ENCODE peak calls at places on chromosomes 11 and 22, in six cellular contexts. Q is A549, K is renal cortical epithelial cell, W is cardiac muscle cell, L is nephron progenitor cell, N is HT-29. Y is an unnamed sample.

GRCh38 chr11:117646419-117646818 is 150.6 kb downstream of the DSCAML1 start:
- DNase-seq in Q (no peak), K (no peak), W (no peak), L (no peak), N (no peak), Y (no peak)

GRCh38 chr22:30870451-30871345 is 97.9 kb downstream of the MORC2 start:
- DNase-seq in Q (no peak), K (no peak), W (no peak), L (no peak), N (no peak), Y (no peak)

GRCh38 chr11:86740628-86741488 is 59.5 kb upstream of the PRSS23 start:
- DNase-seq in Q (peak), K (peak), W (peak), L (no peak), N (peak), Y (peak)

GRCh38 chr22:50270302-50271010 is at the start of gene MAPK11:
- DNase-seq in Q (peak), K (peak), W (peak), L (peak), N (no peak), Y (peak)

GRCh38 chr11:30617762-30618161 is 31.6 kb upstream of the MPPED2 start:
- DNase-seq in Q (no peak), K (no peak), W (no peak), L (no peak), N (peak), Y (no peak)

GRCh38 chr11:84691830-84692229 is 935.3 kb downstream of the DLG2 start:
- DNase-seq in Q (no peak), K (peak), W (peak), L (no peak), N (no peak), Y (no peak)

GRCh38 chr22:27459955-27460354 is 341.6 kb downstream of the MN1 start:
- DNase-seq in Q (no peak), K (no peak), W (no peak), L (no peak), N (no peak), Y (no peak)

GRCh38 chr22:21015051-21016006 is at the start of gene P2RX6:
- DNase-seq in Q (no peak), K (no peak), W (no peak), L (no peak), N (no peak), Y (peak)

GRCh38 chr11:69209936-69210659 is 54.4 kb downstream of the SMIM38 start:
- DNase-seq in Q (no peak), K (no peak), W (no peak), L (no peak), N (peak), Y (no peak)

GRCh38 chr11:63804259-63804658 is 9.0 kb upstream of the SPINDOC start:
- DNase-seq in Q (no peak), K (peak), W (no peak), L (no peak), N (peak), Y (no peak)

GRCh38 chr11:844693-845644 is 2.3 kb downstream of the TSPAN4 start:
- DNase-seq in Q (peak), K (peak), W (peak), L (peak), N (no peak), Y (peak)

GRCh38 chr11:77200869-77201268 is 72.8 kb downstream of the MYO7A start:
- DNase-seq in Q (no peak), K (no peak), W (no peak), L (no peak), N (no peak), Y (no peak)

GRCh38 chr11:1208361-1209261 is 14.3 kb upstream of the MUC5B start:
- DNase-seq in Q (no peak), K (no peak), W (no peak), L (no peak), N (no peak), Y (no peak)

GRCh38 chr11:57376095-57376812 is 4.7 kb downstream of the PRG3 start:
- DNase-seq in Q (no peak), K (no peak), W (no peak), L (no peak), N (no peak), Y (no peak)

GRCh38 chr11:14904745-14905103 is 12.7 kb upstream of the CYP2R1 start:
- DNase-seq in Q (peak), K (peak), W (peak), L (peak), N (no peak), Y (peak)

GRCh38 chr11:10941429-10941828 is 83.6 kb upstream of the ZBED5 start:
- DNase-seq in Q (no peak), K (no peak), W (no peak), L (no peak), N (no peak), Y (no peak)

GRCh38 chr11:65095427-65095826 is 587 bp upstream of the VPS51 start:
- DNase-seq in Q (no peak), K (no peak), W (no peak), L (no peak), N (no peak), Y (peak)

GRCh38 chr11:44899959-44900358 is 50.7 kb downstream of the TP53I11 start:
- DNase-seq in Q (peak), K (no peak), W (peak), L (peak), N (peak), Y (peak)

GRCh38 chr11:66119348-66120133 is 49.5 kb downstream of the PACS1 start:
- DNase-seq in Q (peak), K (peak), W (no peak), L (no peak), N (peak), Y (peak)

GRCh38 chr22:36350751-36351594 is 36.8 kb downstream of the MYH9 start:
- DNase-seq in Q (peak), K (peak), W (no peak), L (no peak), N (no peak), Y (peak)

GRCh38 chr22:17508110-17508509 is 55.2 kb upstream of the SLC25A18 start:
- DNase-seq in Q (no peak), K (no peak), W (no peak), L (no peak), N (no peak), Y (no peak)

GRCh38 chr22:36197065-36197440 is 4.6 kb downstream of the APOL4 start:
- DNase-seq in Q (no peak), K (no peak), W (peak), L (peak), N (no peak), Y (peak)

GRCh38 chr11:18080451-18080850 is 25.4 kb downstream of the SAAL1 start:
- DNase-seq in Q (no peak), K (peak), W (no peak), L (no peak), N (peak), Y (no peak)

GRCh38 chr22:28711820-28712777 is 29.5 kb downstream of the CHEK2 start:
- DNase-seq in Q (peak), K (peak), W (no peak), L (no peak), N (peak), Y (peak)

GRCh38 chr11:19551454-19551853 is 161.2 kb upstream of the NAV2 start:
- DNase-seq in Q (no peak), K (no peak), W (no peak), L (no peak), N (no peak), Y (no peak)

GRCh38 chr22:33883961-33884808 is 36.1 kb downstream of the LARGE1 start:
- DNase-seq in Q (no peak), K (no peak), W (no peak), L (no peak), N (no peak), Y (no peak)

GRCh38 chr11:65917434-65918210 is 1.2 kb downstream of the C11orf68 start:
- DNase-seq in Q (no peak), K (no peak), W (no peak), L (no peak), N (no peak), Y (no peak)

GRCh38 chr11:2311456-2312201 is 9.8 kb downstream of the TSPAN32 start:
- DNase-seq in Q (no peak), K (no peak), W (no peak), L (no peak), N (no peak), Y (no peak)

GRCh38 chr11:125892071-125892470 is 4.6 kb downstream of the HYLS1 start:
- DNase-seq in Q (peak), K (peak), W (no peak), L (no peak), N (no peak), Y (peak)

GRCh38 chr22:20606784-20607128 is 99.3 kb downstream of the MED15 start:
- DNase-seq in Q (no peak), K (no peak), W (no peak), L (no peak), N (no peak), Y (no peak)

GRCh38 chr11:44006882-44007495 is 40.8 kb upstream of the ACCSL start:
- DNase-seq in Q (no peak), K (no peak), W (peak), L (no peak), N (no peak), Y (no peak)

GRCh38 chr22:27726344-27726725 is 75.2 kb downstream of the MN1 start:
- DNase-seq in Q (no peak), K (no peak), W (no peak), L (no peak), N (no peak), Y (no peak)

GRCh38 chr11:129998107-129998506 is 4.5 kb downstream of the PRDM10 start:
- DNase-seq in Q (no peak), K (no peak), W (no peak), L (no peak), N (no peak), Y (no peak)

GRCh38 chr22:35425971-35426800 is 26.2 kb downstream of the MCM5 start:
- DNase-seq in Q (no peak), K (peak), W (no peak), L (peak), N (peak), Y (no peak)

GRCh38 chr22:28810839-28811491 is 10.6 kb upstream of the XBP1 start:
- DNase-seq in Q (no peak), K (no peak), W (no peak), L (no peak), N (no peak), Y (no peak)

GRCh38 chr11:121119444-121119843 is 18.4 kb downstream of the TECTA start:
- DNase-seq in Q (no peak), K (no peak), W (no peak), L (no peak), N (peak), Y (no peak)

GRCh38 chr11:47784785-47785381 is 17.7 kb upstream of the FNBP4 start:
- DNase-seq in Q (no peak), K (no peak), W (no peak), L (no peak), N (no peak), Y (no peak)

GRCh38 chr11:95584589-95584988 is 205.0 kb downstream of the FAM76B start:
- DNase-seq in Q (no peak), K (no peak), W (no peak), L (no peak), N (peak), Y (no peak)